ENCODE peak calls at places on chromosome 19, in five cellular contexts. One of them, this sample, is unnamed.
A peak's percentile ranks its signal among the peaks of the same experiment; 100 is the strongest.

GRCh38 chr19:50728084-50728737 is 5.0 kb downstream of the CLEC11A start:
- DNase-seq in tibial nerve: peak; percentile 46
- DNase-seq in NB4: peak; percentile 98
- DNase-seq in gastrocnemius medialis: peak; percentile 32
- DNase-seq in GM12891: no peak
- DNase-seq in this sample: peak; percentile 68

GRCh38 chr19:34351382-34351802 is 13.6 kb upstream of the GPI start:
- DNase-seq in tibial nerve: no peak
- DNase-seq in NB4: no peak
- DNase-seq in gastrocnemius medialis: no peak
- DNase-seq in GM12891: no peak
- DNase-seq in this sample: no peak

GRCh38 chr19:21321996-21322395 is 7.2 kb downstream of the ZNF708 start:
- DNase-seq in tibial nerve: no peak
- DNase-seq in NB4: no peak
- DNase-seq in gastrocnemius medialis: no peak
- DNase-seq in GM12891: no peak
- DNase-seq in this sample: no peak

GRCh38 chr19:49574206-49574755 is 6.1 kb downstream of the NOSIP start:
- DNase-seq in tibial nerve: no peak
- DNase-seq in NB4: no peak
- DNase-seq in gastrocnemius medialis: no peak
- DNase-seq in GM12891: no peak
- DNase-seq in this sample: no peak

GRCh38 chr19:31255174-31255862 is 93.9 kb downstream of the TSHZ3 start:
- DNase-seq in tibial nerve: no peak
- DNase-seq in NB4: no peak
- DNase-seq in gastrocnemius medialis: no peak
- DNase-seq in GM12891: no peak
- DNase-seq in this sample: no peak

GRCh38 chr19:55370305-55370988 is at the start of gene IL11:
- DNase-seq in tibial nerve: no peak
- DNase-seq in NB4: no peak
- DNase-seq in gastrocnemius medialis: no peak
- DNase-seq in GM12891: no peak
- DNase-seq in this sample: no peak

GRCh38 chr19:6802336-6803035 is 30.0 kb downstream of the VAV1 start:
- DNase-seq in tibial nerve: no peak
- DNase-seq in NB4: peak; percentile 94
- DNase-seq in gastrocnemius medialis: peak; percentile 16
- DNase-seq in GM12891: no peak
- DNase-seq in this sample: no peak

GRCh38 chr19:39428309-39429112 is 7.2 kb downstream of the RPS16 start:
- DNase-seq in tibial nerve: peak; percentile 46
- DNase-seq in NB4: no peak
- DNase-seq in gastrocnemius medialis: no peak
- DNase-seq in GM12891: no peak
- DNase-seq in this sample: no peak

GRCh38 chr19:51809787-51810186 is 14.8 kb downstream of the FPR3 start:
- DNase-seq in tibial nerve: no peak
- DNase-seq in NB4: no peak
- DNase-seq in gastrocnemius medialis: no peak
- DNase-seq in GM12891: no peak
- DNase-seq in this sample: no peak

GRCh38 chr19:11377237-11377636 is 2.8 kb downstream of the SWSAP1 start:
- DNase-seq in tibial nerve: no peak
- DNase-seq in NB4: peak; percentile 60
- DNase-seq in gastrocnemius medialis: no peak
- DNase-seq in GM12891: no peak
- DNase-seq in this sample: peak; percentile 49

GRCh38 chr19:3096902-3097326 is 2.8 kb downstream of the GNA11 start:
- DNase-seq in tibial nerve: no peak
- DNase-seq in NB4: no peak
- DNase-seq in gastrocnemius medialis: no peak
- DNase-seq in GM12891: no peak
- DNase-seq in this sample: no peak

GRCh38 chr19:21314676-21315075 is 14.5 kb downstream of the ZNF708 start:
- DNase-seq in tibial nerve: no peak
- DNase-seq in NB4: peak; percentile 12
- DNase-seq in gastrocnemius medialis: no peak
- DNase-seq in GM12891: no peak
- DNase-seq in this sample: no peak

GRCh38 chr19:45178262-45179062 is at the start of gene BLOC1S3:
- DNase-seq in tibial nerve: peak; percentile 100
- DNase-seq in NB4: peak; percentile 98
- DNase-seq in gastrocnemius medialis: peak; percentile 100
- DNase-seq in GM12891: peak; percentile 98
- DNase-seq in this sample: peak; percentile 100

GRCh38 chr19:3710265-3710812 is 2.2 kb downstream of the TJP3 start:
- DNase-seq in tibial nerve: peak; percentile 47
- DNase-seq in NB4: peak; percentile 30
- DNase-seq in gastrocnemius medialis: peak; percentile 32
- DNase-seq in GM12891: no peak
- DNase-seq in this sample: no peak

GRCh38 chr19:55601127-55601526 is 1.0 kb downstream of the ZNF524 start:
- DNase-seq in tibial nerve: no peak
- DNase-seq in NB4: no peak
- DNase-seq in gastrocnemius medialis: no peak
- DNase-seq in GM12891: no peak
- DNase-seq in this sample: no peak

GRCh38 chr19:407501-408440 is 1.2 kb downstream of the C2CD4C start:
- DNase-seq in tibial nerve: no peak
- DNase-seq in NB4: no peak
- DNase-seq in gastrocnemius medialis: no peak
- DNase-seq in GM12891: no peak
- DNase-seq in this sample: no peak

GRCh38 chr19:494171-495046 is 1.9 kb upstream of the MADCAM1 start:
- DNase-seq in tibial nerve: no peak
- DNase-seq in NB4: no peak
- DNase-seq in gastrocnemius medialis: no peak
- DNase-seq in GM12891: no peak
- DNase-seq in this sample: peak; percentile 46

GRCh38 chr19:4224470-4224869 is 4.9 kb upstream of the EBI3 start:
- DNase-seq in tibial nerve: no peak
- DNase-seq in NB4: no peak
- DNase-seq in gastrocnemius medialis: no peak
- DNase-seq in GM12891: no peak
- DNase-seq in this sample: no peak

GRCh38 chr19:19329199-19329598 is 8.6 kb downstream of the MAU2 start:
- DNase-seq in tibial nerve: no peak
- DNase-seq in NB4: no peak
- DNase-seq in gastrocnemius medialis: no peak
- DNase-seq in GM12891: no peak
- DNase-seq in this sample: no peak

GRCh38 chr19:30549151-30549550 is 177.0 kb downstream of the ZNF536 start:
- DNase-seq in tibial nerve: no peak
- DNase-seq in NB4: no peak
- DNase-seq in gastrocnemius medialis: no peak
- DNase-seq in GM12891: no peak
- DNase-seq in this sample: no peak

GRCh38 chr19:1291761-1292418 is 6.2 kb downstream of the EFNA2 start:
- DNase-seq in tibial nerve: no peak
- DNase-seq in NB4: no peak
- DNase-seq in gastrocnemius medialis: no peak
- DNase-seq in GM12891: no peak
- DNase-seq in this sample: no peak

GRCh38 chr19:10651821-10652220 is 2.3 kb upstream of the ILF3 start:
- DNase-seq in tibial nerve: no peak
- DNase-seq in NB4: no peak
- DNase-seq in gastrocnemius medialis: no peak
- DNase-seq in GM12891: no peak
- DNase-seq in this sample: no peak

GRCh38 chr19:4197625-4198466 is 15.4 kb downstream of the ANKRD24 start:
- DNase-seq in tibial nerve: no peak
- DNase-seq in NB4: no peak
- DNase-seq in gastrocnemius medialis: no peak
- DNase-seq in GM12891: peak; percentile 54
- DNase-seq in this sample: peak; percentile 56

GRCh38 chr19:55697698-55698097 is 22.7 kb downstream of the EPN1 start:
- DNase-seq in tibial nerve: no peak
- DNase-seq in NB4: no peak
- DNase-seq in gastrocnemius medialis: no peak
- DNase-seq in GM12891: no peak
- DNase-seq in this sample: no peak

GRCh38 chr19:1217366-1217765 is 11.8 kb downstream of the STK11 start:
- DNase-seq in tibial nerve: no peak
- DNase-seq in NB4: no peak
- DNase-seq in gastrocnemius medialis: no peak
- DNase-seq in GM12891: no peak
- DNase-seq in this sample: no peak

GRCh38 chr19:4524808-4525562 is 6.7 kb upstream of the PLIN4 start:
- DNase-seq in tibial nerve: peak; percentile 28
- DNase-seq in NB4: peak; percentile 61
- DNase-seq in gastrocnemius medialis: no peak
- DNase-seq in GM12891: peak; percentile 75
- DNase-seq in this sample: peak; percentile 84

GRCh38 chr19:55541091-55541490 is 4.2 kb upstream of the SBK2 start:
- DNase-seq in tibial nerve: no peak
- DNase-seq in NB4: no peak
- DNase-seq in gastrocnemius medialis: no peak
- DNase-seq in GM12891: no peak
- DNase-seq in this sample: no peak

DNA sequence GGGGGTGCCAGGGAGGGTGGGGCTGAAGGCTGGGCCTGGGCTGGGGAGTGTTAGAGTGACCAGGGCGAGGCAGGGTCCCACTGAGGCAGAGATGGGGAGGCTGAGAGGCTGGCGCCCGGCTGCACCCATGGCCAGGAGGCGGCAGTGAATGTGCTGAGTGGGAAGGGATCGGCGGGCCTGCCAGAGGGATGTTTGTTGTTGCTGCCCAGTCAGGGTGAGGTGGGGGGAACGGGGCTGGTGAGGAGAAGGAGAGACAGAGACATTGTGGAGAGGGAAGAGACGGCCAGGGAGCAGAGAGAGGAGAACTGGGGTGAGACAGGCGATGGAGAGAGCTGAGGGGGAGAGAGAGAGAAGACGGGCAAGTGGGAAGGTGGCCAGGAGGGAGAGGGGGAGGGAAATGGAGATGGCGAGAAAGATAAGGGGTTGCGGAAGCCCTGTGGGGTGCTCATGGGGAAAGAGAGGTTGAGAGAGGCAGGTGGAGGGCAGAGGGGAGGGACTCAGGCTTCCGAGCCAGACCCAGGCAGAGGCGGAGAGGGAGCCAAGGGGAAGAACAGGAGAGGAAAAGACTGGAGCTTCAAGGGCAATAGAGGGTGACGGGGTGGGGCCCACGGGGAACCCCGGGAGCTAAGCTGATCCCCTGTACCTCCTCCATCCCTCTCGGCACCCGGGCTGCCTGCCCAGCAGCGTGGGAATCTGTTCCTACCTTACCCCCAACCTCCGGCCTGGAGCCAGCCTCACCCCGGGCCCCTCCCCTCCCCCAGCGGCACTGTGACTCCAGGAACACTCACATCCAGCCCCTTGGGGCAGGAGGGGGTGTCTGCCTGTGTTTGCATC is 690 bp upstream of the B3GNT8 start:
- DNase-seq in tibial nerve: peak; percentile 30
- DNase-seq in NB4: peak; percentile 71
- DNase-seq in gastrocnemius medialis: no peak
- DNase-seq in GM12891: no peak
- DNase-seq in this sample: peak; percentile 58
- TF ChIP-seq POLR2A in tibial nerve: no peak
- TF ChIP-seq POLR2A in NB4: no peak
- TF ChIP-seq POLR2A in gastrocnemius medialis: no peak
- TF ChIP-seq POLR2A in GM12891: no peak
- TF ChIP-seq POLR2A in this sample: no peak

GRCh38 chr19:13839193-13839937 is 37.6 kb upstream of the NANOS3 start:
- DNase-seq in tibial nerve: peak; percentile 84
- DNase-seq in NB4: peak; percentile 94
- DNase-seq in gastrocnemius medialis: peak; percentile 89
- DNase-seq in GM12891: peak; percentile 76
- DNase-seq in this sample: peak; percentile 90
- TF ChIP-seq POLR2A in tibial nerve: peak; percentile 51
- TF ChIP-seq POLR2A in NB4: peak; percentile 56
- TF ChIP-seq POLR2A in gastrocnemius medialis: peak; percentile 51
- TF ChIP-seq POLR2A in GM12891: no peak
- TF ChIP-seq POLR2A in this sample: peak; percentile 78

GRCh38 chr19:37973666-37974065 is 66.7 kb downstream of the SIPA1L3 start:
- DNase-seq in tibial nerve: no peak
- DNase-seq in NB4: no peak
- DNase-seq in gastrocnemius medialis: no peak
- DNase-seq in GM12891: no peak
- DNase-seq in this sample: no peak

GRCh38 chr19:37977391-37977790 is 70.4 kb downstream of the SIPA1L3 start:
- DNase-seq in tibial nerve: no peak
- DNase-seq in NB4: no peak
- DNase-seq in gastrocnemius medialis: no peak
- DNase-seq in GM12891: no peak
- DNase-seq in this sample: no peak

GRCh38 chr19:37975596-37976515 is 68.8 kb downstream of the SIPA1L3 start:
- DNase-seq in tibial nerve: no peak
- DNase-seq in NB4: no peak
- DNase-seq in gastrocnemius medialis: no peak
- DNase-seq in GM12891: no peak
- DNase-seq in this sample: no peak

GRCh38 chr19:37972803-37973202 is 65.8 kb downstream of the SIPA1L3 start:
- DNase-seq in tibial nerve: no peak
- DNase-seq in NB4: no peak
- DNase-seq in gastrocnemius medialis: no peak
- DNase-seq in GM12891: no peak
- DNase-seq in this sample: no peak

DNA sequence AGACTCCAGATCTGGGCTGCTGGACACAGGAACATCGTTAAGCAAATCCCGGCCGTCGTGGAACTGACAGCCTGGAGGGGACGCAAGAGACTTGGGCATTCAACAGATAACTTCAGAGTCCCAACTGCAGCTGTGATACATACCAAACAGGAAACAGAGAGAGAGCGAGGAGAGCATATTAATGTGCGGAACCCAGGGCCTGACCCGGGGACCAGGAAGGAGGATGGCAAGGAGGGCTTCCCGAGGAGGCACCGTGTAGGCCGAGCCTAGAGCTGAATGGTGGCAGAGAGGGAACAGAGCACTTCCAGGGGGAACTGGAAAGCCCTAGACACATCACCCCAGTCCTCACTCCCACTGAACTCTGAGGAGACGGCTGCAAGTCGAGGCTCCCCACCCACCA is 68.1 kb downstream of the SIPA1L3 start:
- DNase-seq in tibial nerve: no peak
- DNase-seq in NB4: no peak
- DNase-seq in gastrocnemius medialis: no peak
- DNase-seq in GM12891: no peak
- DNase-seq in this sample: no peak
- TF ChIP-seq POLR2A in tibial nerve: no peak
- TF ChIP-seq POLR2A in NB4: no peak
- TF ChIP-seq POLR2A in gastrocnemius medialis: no peak
- TF ChIP-seq POLR2A in GM12891: no peak
- TF ChIP-seq POLR2A in this sample: no peak

GRCh38 chr19:46784262-46785053 is 3.9 kb downstream of the SLC1A5 start:
- DNase-seq in tibial nerve: peak; percentile 63
- DNase-seq in NB4: peak; percentile 100
- DNase-seq in gastrocnemius medialis: peak; percentile 27
- DNase-seq in GM12891: peak; percentile 72
- DNase-seq in this sample: peak; percentile 94
- TF ChIP-seq POLR2A in tibial nerve: no peak
- TF ChIP-seq POLR2A in NB4: peak; percentile 38
- TF ChIP-seq POLR2A in gastrocnemius medialis: no peak
- TF ChIP-seq POLR2A in GM12891: peak; percentile 35
- TF ChIP-seq POLR2A in this sample: peak; percentile 86

GRCh38 chr19:17226002-17226933 is at the start of gene OCEL1:
- DNase-seq in tibial nerve: peak; percentile 98
- DNase-seq in NB4: peak; percentile 98
- DNase-seq in gastrocnemius medialis: peak; percentile 98
- DNase-seq in GM12891: peak; percentile 94
- DNase-seq in this sample: peak; percentile 99
- TF ChIP-seq POLR2A in tibial nerve: peak; percentile 85
- TF ChIP-seq POLR2A in NB4: peak; percentile 65
- TF ChIP-seq POLR2A in gastrocnemius medialis: peak; percentile 88
- TF ChIP-seq POLR2A in GM12891: peak; percentile 79
- TF ChIP-seq POLR2A in this sample: peak; percentile 71